ENCODE peak calls at places on chromosomes 2 and 18, in six cellular contexts. S is ascending aorta, H is small intestine, N is OCI-LY7, B is T-helper 1 cell, Z is gastrocnemius medialis. V is an unnamed sample.
A peak's percentile ranks its signal among the peaks of the same experiment; 100 is the strongest.

GRCh38 chr2:235692671-235693171 is 198.9 kb downstream of the AGAP1 start:
- DNase-seq in S (no peak), H (peak; percentile 86), N (no peak), B (no peak), Z (no peak), V (no peak)

GRCh38 chr2:189233527-189233926 is 54.0 kb upstream of the COL5A2 start:
- DNase-seq in S (no peak), H (no peak), N (no peak), B (no peak), Z (no peak), V (no peak)

GRCh38 chr2:201151127-201152074 is 31.5 kb upstream of the CASP10 start:
- DNase-seq in S (no peak), H (no peak), N (no peak), B (no peak), Z (no peak), V (no peak)

GRCh38 chr2:15242936-15243461 is 318.1 kb downstream of the NBAS start:
- DNase-seq in S (no peak), H (no peak), N (no peak), B (no peak), Z (no peak), V (no peak)

GRCh38 chr2:36951574-36951973 is 14.8 kb downstream of the STRN start:
- DNase-seq in S (no peak), H (peak; percentile 23), N (no peak), B (no peak), Z (peak; percentile 40), V (no peak)

GRCh38 chr2:23685201-23685600 is 241.7 kb downstream of the ATAD2B start:
- DNase-seq in S (no peak), H (no peak), N (no peak), B (no peak), Z (no peak), V (no peak)

GRCh38 chr2:118668431-118669424 is 178.7 kb downstream of the EN1 start:
- DNase-seq in S (peak; percentile 68), H (no peak), N (no peak), B (no peak), Z (no peak), V (peak; percentile 21)

GRCh38 chr2:99679518-99679917 is 189.7 kb upstream of the REV1 start:
- DNase-seq in S (no peak), H (no peak), N (no peak), B (no peak), Z (peak; percentile 18), V (no peak)

GRCh38 chr18:73758446-73758845 is 389.2 kb downstream of the FBXO15 start:
- DNase-seq in S (no peak), H (no peak), N (no peak), B (no peak), Z (no peak), V (no peak)

GRCh38 chr2:10083692-10084566 is 3.7 kb upstream of the CYS1 start:
- DNase-seq in S (no peak), H (no peak), N (peak; percentile 27), B (no peak), Z (no peak), V (peak; percentile 3)

GRCh38 chr2:73112026-73112912 is 479 bp downstream of the RAB11FIP5 start:
- DNase-seq in S (no peak), H (peak; percentile 29), N (no peak), B (no peak), Z (no peak), V (peak; percentile 73)

GRCh38 chr2:55159037-55159651 is 72.9 kb downstream of the CLHC1 start:
- DNase-seq in S (peak; percentile 74), H (peak; percentile 52), N (peak; percentile 91), B (no peak), Z (peak; percentile 46), V (no peak)

GRCh38 chr2:31812051-31812798 is 198.6 kb downstream of the MEMO1 start:
- DNase-seq in S (no peak), H (peak; percentile 10), N (peak; percentile 76), B (no peak), Z (peak; percentile 69), V (peak; percentile 32)

V was measured in hepatocyte.